ENCODE peak calls at places on chromosomes 6 and 20, in eight cellular contexts. C is HT-29, B is AG04449, Y is left cardiac atrium, M is nucleus accumbens, W is amniotic stem cell, K is islet precursor cell, T is bronchial epithelial cell. L is an unnamed sample.

GRCh38 chr20:881051-881820 is 34.9 kb downstream of the ANGPT4 start:
- DNase-seq in C (no peak), B (no peak), Y (no peak), M (no peak), W (no peak), K (peak), T (peak), L (no peak)

GRCh38 chr20:41426361-41426900 is 59.8 kb upstream of the EMILIN3 start:
- DNase-seq in C (no peak), B (no peak), Y (no peak), M (no peak), W (no peak), K (peak), T (no peak), L (no peak)

GRCh38 chr6:34305982-34306702 is 57.3 kb upstream of the SMIM29 start:
- DNase-seq in C (no peak), B (no peak), Y (peak), M (no peak), W (no peak), K (no peak), T (no peak), L (no peak)

GRCh38 chr6:31474871-31475286 is 23.1 kb upstream of the MICB start:
- DNase-seq in C (no peak), B (no peak), Y (no peak), M (no peak), W (no peak), K (peak), T (no peak), L (no peak)

GRCh38 chr6:89433637-89434499 is 916 bp downstream of the ANKRD6 start:
- DNase-seq in C (no peak), B (no peak), Y (peak), M (no peak), W (no peak), K (peak), T (no peak), L (no peak)

GRCh38 chr6:84139311-84139710 is 88.1 kb downstream of the CEP162 start:
- DNase-seq in C (no peak), B (no peak), Y (no peak), M (no peak), W (no peak), K (no peak), T (no peak), L (no peak)

GRCh38 chr6:157911786-157912185 is 69.9 kb upstream of the SYNJ2 start:
- DNase-seq in C (no peak), B (no peak), Y (no peak), M (no peak), W (no peak), K (no peak), T (no peak), L (no peak)

GRCh38 chr6:44432227-44432626 is 44.7 kb downstream of the CDC5L start:
- DNase-seq in C (no peak), B (no peak), Y (no peak), M (no peak), W (no peak), K (no peak), T (no peak), L (no peak)

GRCh38 chr6:139625998-139626975 is 251.8 kb upstream of the CITED2 start:
- DNase-seq in C (no peak), B (no peak), Y (peak), M (no peak), W (no peak), K (no peak), T (no peak), L (no peak)

GRCh38 chr6:78607188-78607587 is 260.2 kb upstream of the IRAK1BP1 start:
- DNase-seq in C (no peak), B (no peak), Y (no peak), M (no peak), W (no peak), K (no peak), T (no peak), L (no peak)

GRCh38 chr6:11322252-11322885 is 89.9 kb upstream of the NEDD9 start:
- DNase-seq in C (no peak), B (no peak), Y (no peak), M (no peak), W (no peak), K (no peak), T (peak), L (no peak)

GRCh38 chr6:50271266-50271665 is 221.5 kb upstream of the DEFB112 start:
- DNase-seq in C (no peak), B (no peak), Y (no peak), M (no peak), W (no peak), K (no peak), T (no peak), L (no peak)

GRCh38 chr20:62362590-62362940 is 4.5 kb downstream of the LAMA5 start:
- DNase-seq in C (no peak), B (no peak), Y (no peak), M (no peak), W (no peak), K (peak), T (no peak), L (no peak)

GRCh38 chr6:37602801-37603200 is 94.9 kb downstream of the MDGA1 start:
- DNase-seq in C (no peak), B (no peak), Y (no peak), M (no peak), W (no peak), K (no peak), T (no peak), L (no peak)